ENCODE peak calls at places on chromosomes 13 and 19, in five cellular contexts. H, X, D, K and A are unnamed samples. For H3K4me1, the result is how much of the 10 kb centered on the place peaks cover.

GRCh38 chr19:2032296-2032941 is 16.9 kb upstream of the BTBD2 start:
- DNase-seq in H (peak), X (peak), D (peak), K (peak), A (peak)

GRCh38 chr19:39506944-39507714 is 7.8 kb upstream of the SELENOV start:
- DNase-seq in H (peak), X (peak), D (peak), K (no peak), A (peak)

GRCh38 chr19:53088091-53088490 is 15.1 kb downstream of the ZNF160 start:
- DNase-seq in H (no peak), X (no peak), D (no peak), K (no peak), A (no peak)

GRCh38 chr13:74009100-74009668 is 125.0 kb downstream of the KLF12 start:
- DNase-seq in H (no peak), X (no peak), D (no peak), K (no peak), A (no peak)

GRCh38 chr13:27559714-27560113 is 60.6 kb downstream of the LNX2 start:
- DNase-seq in H (no peak), X (no peak), D (no peak), K (no peak), A (no peak)

GRCh38 chr13:31159306-31159705 is 2.4 kb downstream of the HSPH1 start:
- DNase-seq in H (no peak), X (no peak), D (no peak), K (no peak), A (no peak)

GRCh38 chr19:31220540-31220939 is 128.7 kb downstream of the TSHZ3 start:
- DNase-seq in H (no peak), X (peak), D (no peak), K (no peak), A (peak)

GRCh38 chr19:16841391-16841926 is 12.3 kb downstream of the SIN3B start:
- DNase-seq in H (no peak), X (no peak), D (no peak), K (no peak), A (no peak)

GRCh38 chr13:65268009-65268408 is 1962.1 kb downstream of the PCDH9 start:
- DNase-seq in H (no peak), X (no peak), D (no peak), K (no peak), A (no peak)

GRCh38 chr19:3518231-3518630 is 12.1 kb downstream of the FZR1 start:
- DNase-seq in H (no peak), X (no peak), D (no peak), K (no peak), A (no peak)

GRCh38 chr13:73450583-73450982 is 391.8 kb downstream of the KLF5 start:
- DNase-seq in H (no peak), X (peak), D (no peak), K (no peak), A (no peak)

GRCh38 chr19:49151339-49152217 is 3.6 kb downstream of the HRC start:
- DNase-seq in H (peak), X (peak), D (peak), K (peak), A (peak)

GRCh38 chr19:403221-404036 is 5.5 kb downstream of the C2CD4C start:
- DNase-seq in H (no peak), X (peak), D (peak), K (peak), A (no peak)

GRCh38 chr19:50050406-50051223 is 24.8 kb downstream of the ZNF473 start:
- DNase-seq in H (no peak), X (peak), D (peak), K (no peak), A (peak)

GRCh38 chr19:10625003-10625761 is at the start of gene SLC44A2:
- DNase-seq in H (peak), X (no peak), D (peak), K (peak), A (no peak)

GRCh38 chr13:33318037-33318436 is 32.5 kb upstream of the STARD13 start:
- DNase-seq in H (no peak), X (no peak), D (no peak), K (no peak), A (no peak)

GRCh38 chr13:102073251-102073650 is 328.6 kb downstream of the FGF14 start:
- DNase-seq in H (no peak), X (no peak), D (no peak), K (no peak), A (no peak)

GRCh38 chr19:12453495-12453894 is 12.7 kb upstream of the ZNF443 start:
- DNase-seq in H (peak), X (no peak), D (no peak), K (no peak), A (no peak)

GRCh38 chr13:86006317-86006716 is 207.1 kb upstream of the SLITRK6 start:
- DNase-seq in H (no peak), X (no peak), D (no peak), K (no peak), A (no peak)

GRCh38 chr19:29489182-29489951 is 36.4 kb upstream of the VSTM2B start:
- DNase-seq in H (no peak), X (no peak), D (no peak), K (no peak), A (no peak)

GRCh38 chr13:35179494-35179893 is 237.4 kb downstream of the NBEA start:
- DNase-seq in H (no peak), X (no peak), D (no peak), K (no peak), A (peak)

GRCh38 chr19:17329061-17329767 is 5.4 kb downstream of the ANO8 start:
- DNase-seq in H (no peak), X (no peak), D (peak), K (peak), A (no peak)

GRCh38 chr13:27920677-27921420 is 1.0 kb downstream of the PDX1 start:
- DNase-seq in H (no peak), X (peak), D (no peak), K (peak), A (no peak)

GRCh38 chr19:48203227-48203793 is 32.8 kb downstream of the ZSWIM9 start:
- DNase-seq in H (no peak), X (peak), D (no peak), K (no peak), A (no peak)

GRCh38 chr19:13109361-13110098 is 6.9 kb upstream of the LYL1 start:
- DNase-seq in H (no peak), X (no peak), D (no peak), K (no peak), A (no peak)

GRCh38 chr13:74966814-74967213 is 515.2 kb downstream of the TBC1D4 start:
- DNase-seq in H (no peak), X (no peak), D (no peak), K (no peak), A (no peak)

DNA sequence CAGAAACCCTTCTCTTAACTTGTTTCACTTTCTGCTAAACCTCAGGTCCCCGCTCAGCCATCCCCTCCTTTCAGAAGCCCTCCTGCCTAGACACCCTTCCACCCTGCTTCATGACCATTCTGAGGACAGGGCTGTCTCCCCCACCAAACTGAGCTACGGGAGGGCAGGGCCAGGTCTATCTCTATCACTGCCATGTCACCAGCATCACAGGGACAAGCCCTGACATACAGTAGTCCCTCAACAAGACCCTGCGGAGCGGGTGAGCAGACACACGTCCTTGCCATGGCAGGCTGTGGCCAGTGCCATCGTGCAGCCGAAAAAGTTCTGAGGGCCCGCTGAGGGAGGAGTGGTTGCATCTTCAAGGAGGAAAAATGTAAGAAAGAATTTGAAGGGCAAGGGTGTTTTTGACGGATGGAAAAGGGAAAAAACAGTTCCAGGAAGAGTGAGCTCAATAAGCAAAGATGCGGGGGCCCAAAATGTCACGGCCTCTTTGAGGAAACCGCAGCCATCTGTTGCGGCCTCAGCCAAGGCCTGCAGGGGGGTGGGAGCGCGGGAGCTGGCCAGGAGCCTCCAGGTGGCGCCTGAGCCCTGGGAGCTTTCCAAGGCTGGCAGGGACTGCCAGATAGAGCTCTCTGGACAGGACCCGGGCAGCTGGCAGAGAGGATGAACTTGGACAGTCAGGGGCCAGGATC is 8.1 kb downstream of the PTGIR start:
- DNase-seq in H (peak), X (peak), D (no peak), K (peak), A (no peak)
- TF ChIP-seq CTCF in H (peak), X (peak), D (peak), K (peak), A (peak)

DNA sequence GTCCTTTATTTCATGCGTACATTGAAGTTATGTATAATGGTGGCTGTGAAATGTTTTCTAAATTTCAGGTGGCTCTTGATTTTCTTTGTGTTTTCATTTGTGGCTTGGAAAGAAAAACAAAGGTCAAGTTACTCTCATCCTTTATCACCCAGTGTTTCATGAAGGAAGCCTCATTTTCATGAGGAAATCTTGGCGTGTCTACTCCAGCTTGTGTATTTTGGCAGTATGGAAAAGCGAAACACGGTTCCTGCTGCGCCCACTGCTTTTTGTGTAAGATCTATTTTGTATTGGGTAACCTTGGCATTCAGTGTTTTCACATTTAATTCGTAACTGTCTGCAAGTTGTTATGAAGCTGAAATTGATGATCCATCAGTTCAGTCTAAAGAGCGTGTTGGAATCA is 147.0 kb upstream of the RNF113B start:
- DNase-seq in H (no peak), X (no peak), D (no peak), K (no peak), A (no peak)
- H3K4me1 ChIP-seq in H (under half), X (under half), D (under half), K (under half), A (under half)

GRCh38 chr13:113233101-113233500 is 23.7 kb downstream of the CUL4A start:
- DNase-seq in H (no peak), X (no peak), D (no peak), K (no peak), A (no peak)

GRCh38 chr13:113239986-113240385 is 30.6 kb downstream of the CUL4A start:
- DNase-seq in H (no peak), X (no peak), D (no peak), K (no peak), A (no peak)

GRCh38 chr13:113239357-113239756 is 29.9 kb downstream of the CUL4A start:
- DNase-seq in H (no peak), X (no peak), D (no peak), K (no peak), A (no peak)

GRCh38 chr13:113243847-113244246 is 34.4 kb downstream of the CUL4A start:
- DNase-seq in H (no peak), X (no peak), D (no peak), K (no peak), A (no peak)

GRCh38 chr13:113238542-113238941 is 29.1 kb downstream of the CUL4A start:
- DNase-seq in H (no peak), X (no peak), D (no peak), K (no peak), A (no peak)
- TF ChIP-seq CTCF in H (no peak), X (no peak), D (no peak), K (no peak), A (no peak)

DNA sequence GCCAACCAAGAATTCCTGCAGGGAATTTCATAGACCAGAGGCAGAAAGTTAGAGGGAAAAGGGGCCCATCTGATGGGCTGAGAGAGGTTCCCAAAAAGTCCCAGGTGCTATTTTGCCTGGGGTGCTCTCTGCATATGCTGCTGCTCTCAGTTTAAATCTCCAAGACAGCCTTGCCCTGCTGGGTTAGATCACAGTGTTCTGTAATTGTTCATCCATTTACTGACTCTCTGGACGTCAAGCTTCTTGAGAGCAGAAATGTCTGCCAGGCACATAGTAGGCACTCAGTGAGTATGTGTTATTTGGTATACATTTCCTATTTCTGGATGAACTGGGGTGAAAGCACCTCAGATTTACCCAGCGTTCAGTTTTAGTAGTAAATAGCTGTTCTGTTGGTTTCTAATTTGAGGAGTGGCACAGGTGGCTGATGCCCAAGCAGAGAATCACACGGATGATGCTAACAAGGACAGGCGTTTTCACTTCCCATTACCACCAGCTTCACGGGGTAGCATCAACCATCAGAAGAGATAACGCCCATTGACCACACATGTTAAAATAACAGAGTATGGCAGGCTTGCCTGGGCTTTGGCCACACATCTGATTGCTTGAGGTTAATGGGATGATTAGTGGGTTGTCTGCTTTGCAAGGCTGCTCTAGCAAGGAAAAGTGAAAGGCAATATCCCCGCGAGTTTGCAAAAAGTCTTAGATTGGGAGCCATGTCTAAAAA is 161.1 kb downstream of the SLC7A1 start:
- DNase-seq in H (no peak), X (no peak), D (no peak), K (no peak), A (no peak)
- H3K4me1 ChIP-seq in H (under half), X (under half), D (under half), K (under half), A (under half)

DNA sequence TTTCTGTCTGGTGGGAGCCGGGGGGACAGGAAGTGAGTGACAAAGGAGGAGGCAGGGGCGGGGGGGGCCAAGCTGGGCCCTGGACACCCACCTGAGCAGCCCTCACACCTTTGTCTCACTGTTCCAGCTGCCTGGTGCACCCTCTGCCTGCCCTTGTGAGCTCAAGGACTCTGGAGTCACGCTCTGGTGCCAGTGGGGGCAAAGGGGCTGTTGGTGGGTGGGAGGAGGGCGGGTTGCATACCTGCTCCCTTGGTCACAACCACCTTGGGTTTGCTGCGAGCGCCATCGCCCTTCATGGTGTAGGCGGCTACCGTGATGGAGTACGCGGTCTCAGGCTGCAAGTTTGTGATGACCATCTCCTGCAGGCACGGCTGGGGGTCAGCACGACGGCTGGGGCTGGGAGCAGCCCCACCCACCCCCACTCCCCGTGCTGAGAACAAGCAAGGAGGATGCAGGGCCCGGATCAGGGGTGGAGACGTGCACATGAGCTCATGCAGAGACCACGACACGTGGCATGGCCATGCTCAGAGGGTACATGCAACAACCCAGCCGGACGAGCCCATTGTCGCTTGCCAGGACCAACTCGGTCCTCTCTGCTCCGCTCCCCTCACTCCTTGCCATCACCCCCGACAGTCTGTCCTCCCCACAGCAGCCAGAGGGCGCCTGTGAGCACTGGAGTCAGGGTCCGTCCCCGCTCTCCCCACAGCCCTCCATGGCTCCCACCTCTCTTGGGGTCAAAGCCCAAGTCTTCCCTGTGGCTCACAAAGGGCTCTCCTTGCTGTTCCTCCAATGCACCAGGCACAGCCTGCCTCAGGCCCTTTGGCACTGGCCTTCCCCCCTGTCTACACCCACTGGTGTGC is 114.9 kb downstream of the PTPRS start:
- DNase-seq in H (no peak), X (no peak), D (peak), K (peak), A (no peak)
- TF ChIP-seq CTCF in H (peak), X (peak), D (no peak), K (no peak), A (peak)